ENCODE peak calls at places on chromosomes 6 and 20, in six cellular contexts. P, G, F, Q, J and Y are unnamed samples.

GRCh38 chr20:53881362-53881761 is 189.0 kb downstream of the BCAS1 start:
- DNase-seq in J (no peak), G (no peak), F (no peak), Q (no peak), P (no peak), Y (no peak)

GRCh38 chr20:327946-328563 is 2.7 kb downstream of the SOX12 start:
- DNase-seq in G (no peak), J (no peak), P (peak; percentile 75), F (no peak), Q (no peak), Y (no peak)

GRCh38 chr6:13355969-13356368 is 27.6 kb upstream of the TBC1D7 start:
- DNase-seq in J (no peak), F (peak; percentile 96), Q (peak; percentile 36), G (no peak), P (no peak), Y (no peak)

GRCh38 chr6:103047567-103047966 is 1654.1 kb downstream of the GRIK2 start:
- DNase-seq in J (peak; percentile 57), Q (no peak), G (no peak), P (no peak), F (no peak), Y (no peak)

GRCh38 chr6:148175511-148176188 is 167.0 kb upstream of the SASH1 start:
- DNase-seq in F (peak; percentile 56), P (no peak), Q (peak; percentile 62), J (no peak), G (no peak), Y (no peak)

GRCh38 chr6:105900120-105900937 is 185.8 kb upstream of the PRDM1 start:
- DNase-seq in J (no peak), F (peak; percentile 56), G (no peak), P (no peak), Q (no peak), Y (no peak)

GRCh38 chr20:10673831-10674683 is at the start of gene JAG1:
- DNase-seq in Q (peak; percentile 96), J (peak; percentile 97), P (peak; percentile 95), F (peak; percentile 85), G (peak; percentile 97), Y (peak; percentile 97)

GRCh38 chr6:101761124-101761601 is 367.7 kb downstream of the GRIK2 start:
- DNase-seq in Q (no peak), J (no peak), G (peak; percentile 45), P (no peak), F (peak; percentile 89), Y (no peak)

GRCh38 chr20:38260378-38261053 is at the start of gene KIAA1755:
- DNase-seq in J (peak; percentile 48), G (no peak), Q (no peak), F (no peak), P (no peak), Y (peak; percentile 37)

GRCh38 chr6:107830060-107830459 is 5.9 kb upstream of the SCML4 start:
- DNase-seq in P (no peak), F (no peak), J (no peak), Q (no peak), G (no peak), Y (no peak)

GRCh38 chr6:170459451-170459850 is 93.7 kb downstream of the PSMB1 start:
- DNase-seq in F (peak; percentile 17), P (peak; percentile 85), G (no peak), Q (peak; percentile 54), J (no peak), Y (no peak)

GRCh38 chr6:170271771-170272314 is 19.0 kb downstream of the DLL1 start:
- DNase-seq in G (peak; percentile 94), J (no peak), F (no peak), Q (peak; percentile 45), P (peak; percentile 93), Y (no peak)

GRCh38 chr20:62887147-62887859 is 25.7 kb upstream of the TCFL5 start:
- DNase-seq in J (no peak), P (no peak), G (peak; percentile 67), Q (peak; percentile 83), F (peak; percentile 60), Y (peak; percentile 50)

GRCh38 chr20:37220796-37221195 is 40.8 kb downstream of the GHRH start:
- DNase-seq in Q (peak; percentile 37), F (no peak), J (peak; percentile 28), G (no peak), P (no peak), Y (no peak)

GRCh38 chr6:138218449-138218848 is at the start of gene PBOV1:
- DNase-seq in Q (no peak), G (no peak), F (no peak), J (no peak), P (no peak), Y (no peak)

GRCh38 chr6:134851548-134851947 is 98.4 kb downstream of the ALDH8A1 start:
- DNase-seq in G (no peak), F (no peak), J (no peak), Q (no peak), P (no peak), Y (no peak)

GRCh38 chr6:46138281-46138680 is 8.5 kb downstream of the ENPP4 start:
- DNase-seq in G (no peak), Q (no peak), F (no peak), P (no peak), J (no peak), Y (no peak)

GRCh38 chr20:20894280-20894679 is 181.8 kb upstream of the RALGAPA2 start:
- DNase-seq in F (no peak), Q (no peak), J (no peak), P (no peak), G (no peak), Y (no peak)

GRCh38 chr6:47709160-47709559 is 10.8 kb downstream of the ADGRF4 start:
- DNase-seq in F (no peak), P (no peak), J (no peak), Q (no peak), G (no peak), Y (no peak)

GRCh38 chr6:43943781-43944250 is 173.8 kb downstream of the VEGFA start:
- DNase-seq in Q (no peak), F (no peak), J (no peak), P (no peak), G (no peak), Y (no peak)

GRCh38 chr20:41161886-41162285 is 24.5 kb downstream of the PLCG1 start:
- DNase-seq in G (no peak), J (no peak), F (no peak), P (no peak), Q (no peak), Y (no peak)

GRCh38 chr6:5674141-5674540 is 332.6 kb downstream of the NRN1 start:
- DNase-seq in P (no peak), Q (no peak), F (no peak), J (no peak), G (no peak), Y (no peak)

GRCh38 chr6:41728073-41728936 is 7.1 kb downstream of the TFEB start:
- DNase-seq in G (peak; percentile 56), P (peak; percentile 89), Q (peak; percentile 26), J (no peak), F (no peak), Y (peak; percentile 58)

GRCh38 chr20:3669710-3670367 is 6.6 kb upstream of the GFRA4 start:
- DNase-seq in G (no peak), P (no peak), Q (no peak), J (no peak), F (no peak), Y (no peak)

GRCh38 chr6:92114091-92114490 is 1305.3 kb downstream of the EPHA7 start:
- DNase-seq in J (no peak), P (no peak), F (no peak), G (no peak), Q (no peak), Y (no peak)

GRCh38 chr6:165227644-165228329 is 81.6 kb downstream of the C6orf118 start:
- DNase-seq in J (no peak), P (no peak), F (peak; percentile 85), G (no peak), Q (no peak), Y (no peak)

DNA sequence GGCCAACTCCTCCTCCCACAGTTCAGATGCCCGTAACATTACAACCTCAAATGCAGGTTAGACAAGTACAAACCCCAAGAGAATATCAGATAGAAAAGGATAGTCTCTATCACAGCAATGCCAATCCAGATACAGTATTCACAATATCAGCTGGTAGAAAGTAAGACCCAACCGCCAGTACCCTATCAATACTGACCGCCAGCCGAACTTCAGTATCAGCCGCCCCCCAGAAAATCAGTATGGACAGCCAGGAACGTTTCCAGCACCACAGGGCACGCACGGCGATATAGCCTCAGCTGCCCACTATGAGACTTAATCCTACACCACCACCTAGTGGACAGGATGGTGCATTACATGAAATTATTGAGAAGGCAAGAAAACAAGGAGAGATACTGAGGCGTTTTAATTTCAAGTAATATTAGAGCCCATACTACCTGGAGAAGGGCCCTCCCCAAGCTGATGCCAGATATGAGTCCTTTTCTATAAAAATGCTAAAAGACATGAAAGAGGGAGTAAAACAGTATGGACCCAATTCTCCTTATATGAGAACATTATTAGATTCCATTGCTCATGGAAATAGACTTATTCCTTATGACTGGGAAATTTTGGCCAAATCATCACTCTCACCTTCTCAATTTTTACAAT is 17.6 kb upstream of the EIF2S2 start:
- DNase-seq in Q (peak; percentile 82), J (peak; percentile 91), G (peak; percentile 80), F (peak; percentile 63), P (peak; percentile 79), Y (peak; percentile 89)
- H3K4me3 ChIP-seq in Q (no peak overlapping the region), J (no peak overlapping the region), G (no peak overlapping the region), F (no peak overlapping the region), P (no peak overlapping the region), Y (peak overlapping the region; percentile 36)

GRCh38 chr6:22556298-22556697 is 13.1 kb upstream of the HDGFL1 start:
- DNase-seq in G (no peak), Q (no peak), P (no peak), F (no peak), J (no peak), Y (no peak)
- H3K4me3 ChIP-seq in G (no peak overlapping the region), Q (no peak overlapping the region), P (no peak overlapping the region), F (no peak overlapping the region), J (no peak overlapping the region), Y (no peak overlapping the region)

DNA sequence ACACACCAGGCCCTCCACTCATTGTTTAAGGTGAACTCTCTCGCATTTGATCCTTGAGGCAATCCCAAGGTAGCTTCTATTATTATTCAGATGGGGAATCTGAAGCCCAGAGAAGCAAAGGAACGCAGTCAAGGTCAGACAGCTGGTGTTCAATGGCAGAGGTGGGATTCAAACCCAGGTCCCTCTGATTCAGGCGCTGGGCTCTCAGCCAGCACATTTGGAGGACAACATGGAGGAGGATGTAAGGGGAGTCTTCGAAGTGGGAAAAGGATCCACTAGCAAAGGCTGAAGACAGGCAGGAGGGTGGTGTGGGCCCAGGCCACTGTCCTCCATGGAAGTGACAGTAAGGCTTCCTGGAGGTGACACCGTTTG is 13.9 kb upstream of the TTPAL start:
- DNase-seq in G (no peak), P (no peak), J (no peak), Q (no peak), F (no peak), Y (no peak)
- H3K4me3 ChIP-seq in G (no peak overlapping the region), P (no peak overlapping the region), J (no peak overlapping the region), Q (no peak overlapping the region), F (no peak overlapping the region), Y (no peak overlapping the region)

DNA sequence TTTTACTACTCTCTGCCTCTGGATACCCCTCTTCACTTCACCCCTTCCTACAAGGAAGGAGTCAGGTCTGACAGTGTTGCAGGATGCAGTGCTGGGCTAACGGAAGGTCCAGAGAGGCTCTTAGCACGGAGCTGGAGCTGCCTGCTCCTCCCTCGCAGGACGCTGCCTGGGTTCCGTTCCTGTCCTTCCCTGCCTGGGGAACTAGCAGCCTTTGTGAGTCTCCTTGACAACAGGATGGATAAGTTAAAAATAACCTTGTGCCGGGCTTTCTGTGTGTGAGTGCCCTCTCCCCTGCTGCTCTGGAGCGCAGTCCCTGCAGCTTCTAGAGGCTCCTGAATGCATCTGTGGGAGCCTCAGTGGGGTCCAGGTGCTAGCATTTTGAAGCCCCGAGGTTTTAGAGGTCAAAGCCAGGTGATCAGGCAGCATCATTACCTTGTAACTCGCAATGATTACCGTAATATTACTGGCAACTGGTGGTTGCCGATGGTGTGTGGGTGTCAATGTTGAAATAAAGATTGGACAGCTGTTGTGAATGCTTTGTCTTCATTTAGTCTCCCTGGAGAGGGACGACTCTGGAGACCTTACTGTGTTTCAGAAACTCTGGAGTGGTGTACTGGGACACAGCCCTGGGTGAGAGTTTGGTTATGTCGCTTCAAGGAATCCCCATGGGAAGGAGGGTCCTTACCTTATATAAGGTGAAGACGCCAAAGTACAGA is 44.4 kb downstream of the CDS2 start:
- DNase-seq in G (peak; percentile 30), P (no peak), J (peak; percentile 56), Q (no peak), F (no peak), Y (no peak)
- H3K4me3 ChIP-seq in G (no peak overlapping the region), P (no peak overlapping the region), J (no peak overlapping the region), Q (no peak overlapping the region), F (no peak overlapping the region), Y (no peak overlapping the region)